ENCODE peak calls at places on chromosomes 12 and 14, in ten cellular contexts. One of them, this sample, is unnamed.

GRCh38 chr12:46675736-46676135 is 150.1 kb downstream of the SLC38A4 start:
- DNase-seq in aorta: no peak
- DNase-seq in endodermal cell: peak; percentile 74
- DNase-seq in mesenchymal stem cell: peak; percentile 50
- DNase-seq in lower lobe of right lung: peak; percentile 47
- DNase-seq in tibial artery: no peak
- DNase-seq in stomach: no peak
- DNase-seq in GM12878: no peak
- DNase-seq in H9: no peak
- DNase-seq in body of pancreas: peak; percentile 22
- DNase-seq in this sample: peak; percentile 66

GRCh38 chr12:13250416-13250815 is 53.9 kb downstream of the EMP1 start:
- DNase-seq in stomach: no peak
- DNase-seq in GM12878: no peak
- DNase-seq in mesenchymal stem cell: no peak
- DNase-seq in lower lobe of right lung: no peak
- DNase-seq in aorta: no peak
- DNase-seq in endodermal cell: peak; percentile 31
- DNase-seq in H9: no peak
- DNase-seq in tibial artery: no peak
- DNase-seq in body of pancreas: no peak
- DNase-seq in this sample: no peak

GRCh38 chr14:101962503-101962874 is 1.9 kb upstream of the DYNC1H1 start:
- DNase-seq in mesenchymal stem cell: peak; percentile 95
- DNase-seq in tibial artery: peak; percentile 80
- DNase-seq in endodermal cell: no peak
- DNase-seq in aorta: no peak
- DNase-seq in H9: no peak
- DNase-seq in stomach: peak; percentile 74
- DNase-seq in body of pancreas: peak; percentile 92
- DNase-seq in lower lobe of right lung: peak; percentile 72
- DNase-seq in GM12878: no peak
- DNase-seq in this sample: no peak

GRCh38 chr12:57549909-57550627 is at the start of gene KIF5A:
- DNase-seq in mesenchymal stem cell: no peak
- DNase-seq in endodermal cell: peak; percentile 92
- DNase-seq in GM12878: no peak
- DNase-seq in H9: peak; percentile 86
- DNase-seq in stomach: no peak
- DNase-seq in lower lobe of right lung: peak; percentile 56
- DNase-seq in body of pancreas: peak; percentile 26
- DNase-seq in tibial artery: peak; percentile 67
- DNase-seq in aorta: peak; percentile 80
- DNase-seq in this sample: peak; percentile 30

GRCh38 chr14:92638904-92639303 is 109.5 kb downstream of the LGMN start:
- DNase-seq in aorta: peak; percentile 79
- DNase-seq in body of pancreas: no peak
- DNase-seq in mesenchymal stem cell: no peak
- DNase-seq in H9: no peak
- DNase-seq in stomach: no peak
- DNase-seq in lower lobe of right lung: no peak
- DNase-seq in endodermal cell: no peak
- DNase-seq in tibial artery: no peak
- DNase-seq in GM12878: no peak
- DNase-seq in this sample: no peak

GRCh38 chr12:51886021-51886710 is 1.7 kb upstream of the ANKRD33 start:
- DNase-seq in stomach: no peak
- DNase-seq in endodermal cell: peak; percentile 69
- DNase-seq in tibial artery: peak; percentile 91
- DNase-seq in aorta: no peak
- DNase-seq in body of pancreas: peak; percentile 61
- DNase-seq in H9: peak; percentile 44
- DNase-seq in mesenchymal stem cell: peak; percentile 99
- DNase-seq in lower lobe of right lung: peak; percentile 73
- DNase-seq in GM12878: no peak
- DNase-seq in this sample: peak; percentile 27

GRCh38 chr12:63918788-63919300 is 74.3 kb downstream of the SRGAP1 start:
- DNase-seq in GM12878: no peak
- DNase-seq in body of pancreas: no peak
- DNase-seq in endodermal cell: no peak
- DNase-seq in mesenchymal stem cell: peak; percentile 97
- DNase-seq in tibial artery: no peak
- DNase-seq in stomach: no peak
- DNase-seq in H9: no peak
- DNase-seq in aorta: no peak
- DNase-seq in lower lobe of right lung: no peak
- DNase-seq in this sample: no peak

GRCh38 chr12:130764475-130765185 is 48.5 kb upstream of the RIMBP2 start:
- DNase-seq in endodermal cell: peak; percentile 70
- DNase-seq in GM12878: peak; percentile 59
- DNase-seq in stomach: no peak
- DNase-seq in aorta: no peak
- DNase-seq in mesenchymal stem cell: peak; percentile 63
- DNase-seq in H9: no peak
- DNase-seq in lower lobe of right lung: no peak
- DNase-seq in tibial artery: no peak
- DNase-seq in body of pancreas: no peak
- DNase-seq in this sample: peak; percentile 54

GRCh38 chr12:124754949-124755800 is 108.5 kb downstream of the SCARB1 start:
- DNase-seq in stomach: peak; percentile 46
- DNase-seq in mesenchymal stem cell: peak; percentile 97
- DNase-seq in aorta: peak; percentile 84
- DNase-seq in lower lobe of right lung: peak; percentile 94
- DNase-seq in tibial artery: peak; percentile 95
- DNase-seq in endodermal cell: no peak
- DNase-seq in body of pancreas: peak; percentile 72
- DNase-seq in GM12878: no peak
- DNase-seq in H9: peak; percentile 64
- DNase-seq in this sample: no peak

GRCh38 chr12:68813242-68813593 is 5.2 kb downstream of the MDM2 start:
- DNase-seq in body of pancreas: no peak
- DNase-seq in H9: no peak
- DNase-seq in endodermal cell: no peak
- DNase-seq in GM12878: no peak
- DNase-seq in lower lobe of right lung: no peak
- DNase-seq in stomach: no peak
- DNase-seq in mesenchymal stem cell: no peak
- DNase-seq in aorta: no peak
- DNase-seq in tibial artery: no peak
- DNase-seq in this sample: no peak

GRCh38 chr12:113424915-113425823 is 3.0 kb downstream of the SDSL start:
- DNase-seq in GM12878: no peak
- DNase-seq in tibial artery: no peak
- DNase-seq in lower lobe of right lung: peak; percentile 69
- DNase-seq in aorta: peak; percentile 81
- DNase-seq in endodermal cell: peak; percentile 96
- DNase-seq in H9: peak; percentile 86
- DNase-seq in body of pancreas: peak; percentile 42
- DNase-seq in stomach: peak; percentile 61
- DNase-seq in mesenchymal stem cell: peak; percentile 58
- DNase-seq in this sample: peak; percentile 66

GRCh38 chr12:113232787-113233585 is 11.7 kb downstream of the TPCN1 start:
- DNase-seq in GM12878: peak; percentile 69
- DNase-seq in stomach: peak; percentile 25
- DNase-seq in mesenchymal stem cell: no peak
- DNase-seq in lower lobe of right lung: peak; percentile 65
- DNase-seq in H9: peak; percentile 95
- DNase-seq in tibial artery: peak; percentile 91
- DNase-seq in body of pancreas: no peak
- DNase-seq in endodermal cell: peak; percentile 96
- DNase-seq in aorta: peak; percentile 86
- DNase-seq in this sample: no peak

GRCh38 chr14:97443412-97443811 is 646.2 kb downstream of the VRK1 start:
- DNase-seq in tibial artery: no peak
- DNase-seq in H9: no peak
- DNase-seq in lower lobe of right lung: no peak
- DNase-seq in stomach: no peak
- DNase-seq in body of pancreas: no peak
- DNase-seq in endodermal cell: no peak
- DNase-seq in GM12878: no peak
- DNase-seq in aorta: no peak
- DNase-seq in mesenchymal stem cell: no peak
- DNase-seq in this sample: no peak

GRCh38 chr12:131133015-131133905 is 179.6 kb downstream of the ADGRD1 start:
- DNase-seq in tibial artery: no peak
- DNase-seq in GM12878: no peak
- DNase-seq in H9: no peak
- DNase-seq in mesenchymal stem cell: no peak
- DNase-seq in aorta: peak; percentile 75
- DNase-seq in stomach: no peak
- DNase-seq in lower lobe of right lung: no peak
- DNase-seq in endodermal cell: no peak
- DNase-seq in body of pancreas: no peak
- DNase-seq in this sample: no peak

GRCh38 chr12:18224745-18225144 is 36.6 kb upstream of the PIK3C2G start:
- DNase-seq in aorta: no peak
- DNase-seq in tibial artery: no peak
- DNase-seq in H9: no peak
- DNase-seq in GM12878: no peak
- DNase-seq in endodermal cell: no peak
- DNase-seq in body of pancreas: no peak
- DNase-seq in mesenchymal stem cell: peak; percentile 45
- DNase-seq in lower lobe of right lung: no peak
- DNase-seq in stomach: no peak
- DNase-seq in this sample: peak; percentile 15
- H3K27me3 ChIP-seq in aorta: no peaks in the 10 kb centered on the region
- H3K27me3 ChIP-seq in tibial artery: no peaks in the 10 kb centered on the region
- H3K27me3 ChIP-seq in H9: no peaks in the 10 kb centered on the region
- H3K27me3 ChIP-seq in GM12878: no peaks in the 10 kb centered on the region
- H3K27me3 ChIP-seq in endodermal cell: no peaks in the 10 kb centered on the region
- H3K27me3 ChIP-seq in body of pancreas: no peaks in the 10 kb centered on the region
- H3K27me3 ChIP-seq in mesenchymal stem cell: no peaks in the 10 kb centered on the region
- H3K27me3 ChIP-seq in lower lobe of right lung: no peaks in the 10 kb centered on the region
- H3K27me3 ChIP-seq in stomach: no peaks in the 10 kb centered on the region
- H3K27me3 ChIP-seq in this sample: no peaks in the 10 kb centered on the region

GRCh38 chr12:2058837-2059236 is 6.0 kb downstream of the CACNA1C start:
- DNase-seq in stomach: no peak
- DNase-seq in GM12878: no peak
- DNase-seq in lower lobe of right lung: no peak
- DNase-seq in H9: no peak
- DNase-seq in mesenchymal stem cell: no peak
- DNase-seq in endodermal cell: peak; percentile 68
- DNase-seq in aorta: no peak
- DNase-seq in tibial artery: no peak
- DNase-seq in body of pancreas: no peak
- DNase-seq in this sample: no peak
- H3K4me1 ChIP-seq in stomach: peaks cover 47% of the 10 kb centered on the region
- H3K4me1 ChIP-seq in GM12878: no peaks in the 10 kb centered on the region
- H3K4me1 ChIP-seq in lower lobe of right lung: no peaks in the 10 kb centered on the region
- H3K4me1 ChIP-seq in H9: no peaks in the 10 kb centered on the region
- H3K4me1 ChIP-seq in mesenchymal stem cell: peaks cover 14% of the 10 kb centered on the region
- H3K4me1 ChIP-seq in endodermal cell: no peaks in the 10 kb centered on the region
- H3K4me1 ChIP-seq in aorta: no peaks in the 10 kb centered on the region
- H3K4me1 ChIP-seq in tibial artery: peaks cover 88% of the 10 kb centered on the region
- H3K4me1 ChIP-seq in body of pancreas: no peaks in the 10 kb centered on the region
- H3K4me1 ChIP-seq in this sample: no peaks in the 10 kb centered on the region

GRCh38 chr12:54439521-54440255 is 20.6 kb upstream of the ITGA5 start:
- DNase-seq in endodermal cell: peak; percentile 65
- DNase-seq in body of pancreas: no peak
- DNase-seq in tibial artery: no peak
- DNase-seq in stomach: no peak
- DNase-seq in H9: no peak
- DNase-seq in mesenchymal stem cell: peak; percentile 82
- DNase-seq in aorta: no peak
- DNase-seq in lower lobe of right lung: no peak
- DNase-seq in GM12878: no peak
- DNase-seq in this sample: no peak
- H3K27me3 ChIP-seq in endodermal cell: peaks cover 17% of the 10 kb centered on the region
- H3K27me3 ChIP-seq in body of pancreas: no peaks in the 10 kb centered on the region
- H3K27me3 ChIP-seq in tibial artery: no peaks in the 10 kb centered on the region
- H3K27me3 ChIP-seq in stomach: peaks cover 3% of the 10 kb centered on the region
- H3K27me3 ChIP-seq in H9: peaks cover 10% of the 10 kb centered on the region
- H3K27me3 ChIP-seq in mesenchymal stem cell: peaks cover 22% of the 10 kb centered on the region
- H3K27me3 ChIP-seq in aorta: no peaks in the 10 kb centered on the region
- H3K27me3 ChIP-seq in lower lobe of right lung: no peaks in the 10 kb centered on the region
- H3K27me3 ChIP-seq in GM12878: no peaks in the 10 kb centered on the region
- H3K27me3 ChIP-seq in this sample: no peaks in the 10 kb centered on the region

GRCh38 chr14:99969673-99970322 is 95.4 kb upstream of the EVL start:
- DNase-seq in GM12878: no peak
- DNase-seq in lower lobe of right lung: no peak
- DNase-seq in mesenchymal stem cell: no peak
- DNase-seq in tibial artery: no peak
- DNase-seq in body of pancreas: no peak
- DNase-seq in endodermal cell: no peak
- DNase-seq in aorta: no peak
- DNase-seq in stomach: no peak
- DNase-seq in H9: no peak
- DNase-seq in this sample: no peak

GRCh38 chr14:99968931-99969330 is 96.3 kb upstream of the EVL start:
- DNase-seq in endodermal cell: no peak
- DNase-seq in GM12878: no peak
- DNase-seq in body of pancreas: no peak
- DNase-seq in mesenchymal stem cell: no peak
- DNase-seq in stomach: no peak
- DNase-seq in tibial artery: no peak
- DNase-seq in aorta: no peak
- DNase-seq in lower lobe of right lung: no peak
- DNase-seq in H9: no peak
- DNase-seq in this sample: no peak

GRCh38 chr14:99966436-99966835 is 98.8 kb upstream of the EVL start:
- DNase-seq in GM12878: no peak
- DNase-seq in endodermal cell: no peak
- DNase-seq in aorta: peak; percentile 73
- DNase-seq in lower lobe of right lung: no peak
- DNase-seq in H9: no peak
- DNase-seq in stomach: no peak
- DNase-seq in tibial artery: no peak
- DNase-seq in body of pancreas: no peak
- DNase-seq in mesenchymal stem cell: no peak
- DNase-seq in this sample: no peak

GRCh38 chr14:99966912-99967311 is 98.3 kb upstream of the EVL start:
- DNase-seq in tibial artery: no peak
- DNase-seq in H9: no peak
- DNase-seq in mesenchymal stem cell: no peak
- DNase-seq in lower lobe of right lung: no peak
- DNase-seq in endodermal cell: peak; percentile 56
- DNase-seq in stomach: no peak
- DNase-seq in body of pancreas: no peak
- DNase-seq in GM12878: no peak
- DNase-seq in aorta: peak; percentile 75
- DNase-seq in this sample: no peak

DNA sequence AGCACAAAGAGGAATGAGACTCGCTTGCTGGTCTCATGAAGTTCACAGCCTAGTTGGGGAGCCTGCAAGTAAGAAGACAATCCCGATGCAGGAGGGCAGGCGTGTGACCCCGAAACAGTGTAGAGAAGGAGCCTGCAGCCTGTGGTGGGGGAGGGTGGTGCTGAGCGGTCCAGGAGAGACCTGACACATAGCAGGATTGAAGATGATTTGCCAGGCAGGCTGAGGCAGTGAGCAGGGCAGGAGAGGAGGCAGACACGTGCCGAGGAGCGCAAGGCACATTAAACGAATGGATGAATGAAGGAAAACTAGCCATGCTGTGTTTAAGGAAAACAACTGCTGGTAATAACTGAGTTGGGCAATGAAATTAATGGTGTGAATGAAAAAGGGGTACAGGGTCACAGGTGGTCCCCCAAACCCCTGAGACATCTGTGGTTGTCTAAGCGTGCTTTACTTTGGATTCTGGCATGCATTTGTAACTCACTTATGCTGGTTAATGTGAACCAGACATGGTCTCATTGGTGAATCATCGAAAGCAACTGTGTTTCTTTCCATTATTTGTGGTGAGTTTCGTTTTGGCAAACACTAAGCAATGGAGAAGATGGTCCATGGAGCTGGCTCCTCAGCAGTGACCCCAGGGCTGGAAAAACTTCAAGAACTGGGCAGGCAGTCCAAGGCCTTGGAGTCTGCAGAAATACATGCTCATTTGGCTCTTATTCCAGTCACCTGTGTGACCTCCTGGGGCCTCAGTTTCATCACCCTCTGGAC is 96.9 kb upstream of the EVL start:
- DNase-seq in stomach: no peak
- DNase-seq in tibial artery: no peak
- DNase-seq in mesenchymal stem cell: peak; percentile 65
- DNase-seq in GM12878: no peak
- DNase-seq in aorta: no peak
- DNase-seq in endodermal cell: no peak
- DNase-seq in body of pancreas: no peak
- DNase-seq in lower lobe of right lung: no peak
- DNase-seq in H9: no peak
- DNase-seq in this sample: no peak
- H3K4me1 ChIP-seq in stomach: peaks cover 17% of the 10 kb centered on the region
- H3K4me1 ChIP-seq in tibial artery: peaks cover 5% of the 10 kb centered on the region
- H3K4me1 ChIP-seq in mesenchymal stem cell: peaks cover 26% of the 10 kb centered on the region
- H3K4me1 ChIP-seq in GM12878: no peaks in the 10 kb centered on the region
- H3K4me1 ChIP-seq in aorta: no peaks in the 10 kb centered on the region
- H3K4me1 ChIP-seq in endodermal cell: no peaks in the 10 kb centered on the region
- H3K4me1 ChIP-seq in body of pancreas: peaks cover 13% of the 10 kb centered on the region
- H3K4me1 ChIP-seq in lower lobe of right lung: peaks cover 6% of the 10 kb centered on the region
- H3K4me1 ChIP-seq in H9: no peaks in the 10 kb centered on the region
- H3K4me1 ChIP-seq in this sample: no peaks in the 10 kb centered on the region